ENCODE peak calls at places on chromosomes 11 and 22, in four cellular contexts. One of them, this sample, is unnamed.

GRCh38 chr11:6721343-6721742 is 38.2 kb upstream of the MRPL17 start:
- DNase-seq in lower leg skin: no peak
- DNase-seq in thoracic aorta: no peak
- DNase-seq in progenitor cell of endocrine pancreas: no peak
- DNase-seq in this sample: no peak

GRCh38 chr11:70637949-70638598 is 239.7 kb downstream of the CTTN start:
- DNase-seq in progenitor cell of endocrine pancreas: no peak
- DNase-seq in lower leg skin: no peak
- DNase-seq in thoracic aorta: no peak
- DNase-seq in this sample: no peak

GRCh38 chr11:130726234-130726559 is 190.1 kb downstream of the SNX19 start:
- DNase-seq in lower leg skin: no peak
- DNase-seq in progenitor cell of endocrine pancreas: no peak
- DNase-seq in thoracic aorta: no peak
- DNase-seq in this sample: no peak

GRCh38 chr22:24450600-24450999 is 23.2 kb downstream of the ADORA2A start:
- DNase-seq in progenitor cell of endocrine pancreas: no peak
- DNase-seq in thoracic aorta: no peak
- DNase-seq in lower leg skin: no peak
- DNase-seq in this sample: no peak

GRCh38 chr22:32823024-32823730 is 21.7 kb downstream of the TIMP3 start:
- DNase-seq in lower leg skin: no peak
- DNase-seq in progenitor cell of endocrine pancreas: peak; percentile 37
- DNase-seq in thoracic aorta: no peak
- DNase-seq in this sample: no peak

GRCh38 chr11:94740975-94741707 is 27.0 kb upstream of the AMOTL1 start:
- DNase-seq in progenitor cell of endocrine pancreas: no peak
- DNase-seq in thoracic aorta: no peak
- DNase-seq in lower leg skin: peak; percentile 37
- DNase-seq in this sample: peak; percentile 47

GRCh38 chr11:26286472-26287066 is 45.4 kb upstream of the ANO3 start:
- DNase-seq in lower leg skin: no peak
- DNase-seq in thoracic aorta: no peak
- DNase-seq in progenitor cell of endocrine pancreas: no peak
- DNase-seq in this sample: no peak

GRCh38 chr11:103257360-103257759 is 148.1 kb downstream of the DYNC2H1 start:
- DNase-seq in thoracic aorta: no peak
- DNase-seq in lower leg skin: no peak
- DNase-seq in progenitor cell of endocrine pancreas: no peak
- DNase-seq in this sample: no peak

GRCh38 chr11:66471142-66471541 is 4.4 kb downstream of the PELI3 start:
- DNase-seq in progenitor cell of endocrine pancreas: no peak
- DNase-seq in thoracic aorta: no peak
- DNase-seq in lower leg skin: no peak
- DNase-seq in this sample: no peak

GRCh38 chr11:46918087-46918751 is at the start of gene LRP4:
- DNase-seq in lower leg skin: no peak
- DNase-seq in progenitor cell of endocrine pancreas: peak; percentile 33
- DNase-seq in thoracic aorta: no peak
- DNase-seq in this sample: peak; percentile 49

GRCh38 chr11:79437274-79437980 is 3.4 kb downstream of the TENM4 start:
- DNase-seq in thoracic aorta: peak; percentile 15
- DNase-seq in progenitor cell of endocrine pancreas: peak; percentile 63
- DNase-seq in lower leg skin: no peak
- DNase-seq in this sample: peak; percentile 68

GRCh38 chr22:50732681-50733080 is 5.3 kb upstream of the ACR start:
- DNase-seq in lower leg skin: no peak
- DNase-seq in thoracic aorta: no peak
- DNase-seq in progenitor cell of endocrine pancreas: no peak
- DNase-seq in this sample: no peak

GRCh38 chr22:21445437-21446127 is 21.6 kb upstream of the TMEM191C start:
- DNase-seq in thoracic aorta: no peak
- DNase-seq in progenitor cell of endocrine pancreas: no peak
- DNase-seq in lower leg skin: peak; percentile 10
- DNase-seq in this sample: no peak

GRCh38 chr11:46112961-46113617 is 8.2 kb downstream of the PHF21A start:
- DNase-seq in thoracic aorta: no peak
- DNase-seq in progenitor cell of endocrine pancreas: no peak
- DNase-seq in lower leg skin: peak; percentile 30
- DNase-seq in this sample: no peak

GRCh38 chr11:130223291-130223971 is 63.8 kb downstream of the ST14 start:
- DNase-seq in progenitor cell of endocrine pancreas: no peak
- DNase-seq in thoracic aorta: no peak
- DNase-seq in lower leg skin: no peak
- DNase-seq in this sample: no peak

GRCh38 chr11:92423133-92423532 is 198.5 kb downstream of the FAT3 start:
- DNase-seq in progenitor cell of endocrine pancreas: no peak
- DNase-seq in thoracic aorta: no peak
- DNase-seq in lower leg skin: no peak
- DNase-seq in this sample: no peak

GRCh38 chr11:1234054-1234720 is 11.3 kb downstream of the MUC5B start:
- DNase-seq in progenitor cell of endocrine pancreas: no peak
- DNase-seq in thoracic aorta: no peak
- DNase-seq in lower leg skin: no peak
- DNase-seq in this sample: no peak

GRCh38 chr11:109794501-109794900 is 298.7 kb upstream of the ZC3H12C start:
- DNase-seq in progenitor cell of endocrine pancreas: no peak
- DNase-seq in lower leg skin: no peak
- DNase-seq in thoracic aorta: no peak
- DNase-seq in this sample: no peak

GRCh38 chr22:35409783-35410662 is 10.1 kb downstream of the MCM5 start:
- DNase-seq in thoracic aorta: no peak
- DNase-seq in lower leg skin: no peak
- DNase-seq in progenitor cell of endocrine pancreas: no peak
- DNase-seq in this sample: no peak

GRCh38 chr22:22418957-22419356 is 89.6 kb downstream of the ZNF280B start:
- DNase-seq in thoracic aorta: no peak
- DNase-seq in lower leg skin: no peak
- DNase-seq in progenitor cell of endocrine pancreas: no peak
- DNase-seq in this sample: no peak

GRCh38 chr11:20489948-20490347 is 102.4 kb downstream of the PRMT3 start:
- DNase-seq in lower leg skin: no peak
- DNase-seq in thoracic aorta: no peak
- DNase-seq in progenitor cell of endocrine pancreas: no peak
- DNase-seq in this sample: no peak

GRCh38 chr11:76765863-76766350 is 17.2 kb upstream of the TSKU start:
- DNase-seq in thoracic aorta: no peak
- DNase-seq in progenitor cell of endocrine pancreas: no peak
- DNase-seq in lower leg skin: no peak
- DNase-seq in this sample: no peak

GRCh38 chr11:71499125-71499524 is 27.9 kb upstream of the KRTAP5-7 start:
- DNase-seq in thoracic aorta: no peak
- DNase-seq in progenitor cell of endocrine pancreas: peak; percentile 4
- DNase-seq in lower leg skin: no peak
- DNase-seq in this sample: peak; percentile 26

GRCh38 chr11:68673291-68673930 is 10.9 kb upstream of the GAL start:
- DNase-seq in progenitor cell of endocrine pancreas: no peak
- DNase-seq in thoracic aorta: no peak
- DNase-seq in lower leg skin: no peak
- DNase-seq in this sample: no peak

GRCh38 chr22:37801946-37802309 is 5.8 kb upstream of the GCAT start:
- DNase-seq in lower leg skin: no peak
- DNase-seq in progenitor cell of endocrine pancreas: no peak
- DNase-seq in thoracic aorta: no peak
- DNase-seq in this sample: no peak

GRCh38 chr11:92500463-92500862 is 275.8 kb downstream of the FAT3 start:
- DNase-seq in lower leg skin: no peak
- DNase-seq in thoracic aorta: no peak
- DNase-seq in progenitor cell of endocrine pancreas: no peak
- DNase-seq in this sample: no peak

GRCh38 chr11:17687946-17688670 is 31.3 kb upstream of the MYOD1 start:
- DNase-seq in lower leg skin: no peak
- DNase-seq in thoracic aorta: no peak
- DNase-seq in progenitor cell of endocrine pancreas: no peak
- DNase-seq in this sample: no peak

GRCh38 chr11:105226062-105226461 is 86.5 kb upstream of the CARD18 start:
- DNase-seq in thoracic aorta: no peak
- DNase-seq in lower leg skin: no peak
- DNase-seq in progenitor cell of endocrine pancreas: no peak
- DNase-seq in this sample: no peak

GRCh38 chr11:119297938-119298337 is 19.0 kb downstream of the MCAM start:
- DNase-seq in thoracic aorta: no peak
- DNase-seq in progenitor cell of endocrine pancreas: no peak
- DNase-seq in lower leg skin: no peak
- DNase-seq in this sample: no peak

GRCh38 chr11:119290894-119291497 is 25.9 kb downstream of the MCAM start:
- DNase-seq in progenitor cell of endocrine pancreas: no peak
- DNase-seq in thoracic aorta: no peak
- DNase-seq in lower leg skin: no peak
- DNase-seq in this sample: no peak

GRCh38 chr11:119298726-119299125 is 18.2 kb downstream of the MCAM start:
- DNase-seq in thoracic aorta: no peak
- DNase-seq in progenitor cell of endocrine pancreas: no peak
- DNase-seq in lower leg skin: no peak
- DNase-seq in this sample: no peak

GRCh38 chr11:119293461-119293860 is 23.5 kb downstream of the MCAM start:
- DNase-seq in thoracic aorta: no peak
- DNase-seq in progenitor cell of endocrine pancreas: no peak
- DNase-seq in lower leg skin: no peak
- DNase-seq in this sample: no peak

DNA sequence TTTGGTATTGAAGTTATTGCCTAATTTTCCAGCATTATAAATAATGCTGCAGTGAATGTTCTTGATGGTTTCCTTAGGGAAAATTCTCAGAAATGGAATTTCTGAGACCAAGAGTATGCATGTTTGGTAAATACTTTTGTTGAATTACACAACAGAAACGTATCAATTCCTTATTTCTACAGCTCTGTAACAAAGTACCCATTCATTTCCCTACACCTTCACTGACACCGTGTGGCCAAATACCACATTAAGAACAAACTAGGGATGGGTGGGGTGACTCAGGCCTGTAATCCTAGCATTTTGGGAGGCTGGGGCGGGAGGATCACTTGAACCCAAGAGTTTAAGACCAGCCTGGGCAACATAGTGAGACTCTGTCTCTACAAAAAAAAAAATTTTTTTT is 21.8 kb downstream of the MCAM start:
- DNase-seq in thoracic aorta: no peak
- DNase-seq in progenitor cell of endocrine pancreas: no peak
- DNase-seq in lower leg skin: no peak
- DNase-seq in this sample: no peak
- TF ChIP-seq CTCF in thoracic aorta: no peak
- TF ChIP-seq CTCF in progenitor cell of endocrine pancreas: no peak
- TF ChIP-seq CTCF in lower leg skin: no peak
- TF ChIP-seq CTCF in this sample: no peak

GRCh38 chr11:97451441-97451840 is 1061.6 kb downstream of the JRKL start:
- DNase-seq in thoracic aorta: no peak
- DNase-seq in lower leg skin: no peak
- DNase-seq in progenitor cell of endocrine pancreas: no peak
- DNase-seq in this sample: no peak

GRCh38 chr11:97460091-97460490 is 1070.3 kb downstream of the JRKL start:
- DNase-seq in lower leg skin: no peak
- DNase-seq in progenitor cell of endocrine pancreas: no peak
- DNase-seq in thoracic aorta: no peak
- DNase-seq in this sample: no peak

DNA sequence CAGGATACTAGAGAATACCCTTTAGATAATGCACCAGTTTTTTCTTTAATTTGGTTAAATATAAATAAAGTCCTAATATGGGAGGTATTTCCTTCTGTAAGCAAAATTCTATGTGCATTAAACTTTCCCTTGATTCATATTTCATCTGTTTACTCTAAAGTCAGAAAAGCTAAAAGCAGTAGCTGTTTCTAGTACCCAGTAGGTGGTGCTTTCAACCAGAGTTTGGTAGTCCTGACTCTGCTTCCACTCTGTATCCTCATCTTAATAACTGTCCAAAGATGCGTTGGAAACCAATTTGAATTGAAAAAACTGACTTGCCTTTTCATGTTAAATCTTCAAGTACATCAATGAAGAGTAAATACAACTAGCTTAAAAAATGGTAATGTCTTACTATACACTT is 1065.2 kb downstream of the JRKL start:
- DNase-seq in progenitor cell of endocrine pancreas: no peak
- DNase-seq in thoracic aorta: no peak
- DNase-seq in lower leg skin: no peak
- DNase-seq in this sample: no peak
- TF ChIP-seq CTCF in progenitor cell of endocrine pancreas: peak; percentile 33
- TF ChIP-seq CTCF in thoracic aorta: no peak
- TF ChIP-seq CTCF in lower leg skin: no peak
- TF ChIP-seq CTCF in this sample: no peak

GRCh38 chr11:87179621-87180020 is 141.9 kb downstream of the TMEM135 start:
- DNase-seq in thoracic aorta: no peak
- DNase-seq in lower leg skin: no peak
- DNase-seq in progenitor cell of endocrine pancreas: no peak
- DNase-seq in this sample: no peak
- TF ChIP-seq CTCF in thoracic aorta: no peak
- TF ChIP-seq CTCF in lower leg skin: no peak
- TF ChIP-seq CTCF in progenitor cell of endocrine pancreas: no peak
- TF ChIP-seq CTCF in this sample: no peak

DNA sequence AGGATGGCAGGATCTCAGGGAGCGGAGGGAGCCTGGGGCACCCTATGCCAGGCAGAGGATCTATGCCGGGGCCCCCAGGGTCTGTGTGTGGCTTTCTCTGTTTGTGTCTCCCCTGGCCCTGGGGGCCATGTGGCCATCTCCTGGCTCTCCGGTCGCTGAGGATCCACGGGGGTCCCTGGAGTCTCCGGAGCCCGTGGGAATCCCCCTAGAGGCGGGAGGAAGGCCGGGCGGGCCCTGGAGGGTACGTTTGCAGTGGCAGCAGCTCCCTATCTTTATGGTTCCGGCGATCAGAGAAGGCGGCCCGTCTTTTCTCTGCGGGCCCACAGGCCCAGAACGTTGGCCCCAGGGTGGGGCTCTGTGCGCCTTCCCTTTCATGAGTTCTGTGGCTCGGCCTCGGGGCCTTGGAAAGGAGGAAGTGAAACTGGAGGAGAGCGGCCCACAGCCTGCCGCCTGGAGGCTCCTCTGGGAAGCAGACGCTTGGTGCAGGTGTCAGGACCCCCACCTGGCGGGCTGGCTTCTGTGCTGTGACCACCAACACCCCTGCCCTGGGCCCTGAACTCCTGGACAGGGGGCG is 82.1 kb downstream of the KCNQ1 start:
- DNase-seq in progenitor cell of endocrine pancreas: no peak
- DNase-seq in thoracic aorta: no peak
- DNase-seq in lower leg skin: no peak
- DNase-seq in this sample: peak; percentile 16
- TF ChIP-seq CTCF in progenitor cell of endocrine pancreas: peak; percentile 12
- TF ChIP-seq CTCF in thoracic aorta: no peak
- TF ChIP-seq CTCF in lower leg skin: no peak
- TF ChIP-seq CTCF in this sample: no peak

GRCh38 chr11:32334822-32335221 is 100.5 kb downstream of the WT1 start:
- DNase-seq in lower leg skin: no peak
- DNase-seq in thoracic aorta: no peak
- DNase-seq in progenitor cell of endocrine pancreas: no peak
- DNase-seq in this sample: no peak
- TF ChIP-seq CTCF in lower leg skin: no peak
- TF ChIP-seq CTCF in thoracic aorta: no peak
- TF ChIP-seq CTCF in progenitor cell of endocrine pancreas: peak; percentile 36
- TF ChIP-seq CTCF in this sample: peak; percentile 23

This sample was measured in mesothelial cell of epicardium.